ENCODE peak calls at places on chromosomes 7 and 10, in ten cellular contexts. M is activated CD4-positive, alpha-beta T cell treated with anti-CD3 and anti-CD28 coated beads, Interleukin-2, amount 50 U/mL, for 24 hours; Q is pons; D is MG63; T is breast epithelium; E is NCI-H2171; S is Daoy; I is NCI-H82; J is transverse colon; U is nephron progenitor cell. R is an unnamed sample.

GRCh38 chr10:47092822-47093221 is 181.6 kb downstream of the PTPN20 start:
- DNase-seq in M (no peak), Q (no peak), D (no peak), T (no peak), E (no peak), S (no peak), I (no peak), J (no peak), U (no peak), R (no peak)

GRCh38 chr10:18594574-18595156 is 56.7 kb downstream of the NSUN6 start:
- DNase-seq in M (no peak), Q (no peak), D (no peak), T (no peak), E (no peak), S (no peak), I (peak; percentile 48), J (peak; percentile 11), U (peak; percentile 7), R (peak; percentile 20)

GRCh38 chr7:127252736-127253288 is at the start of gene GRM8:
- DNase-seq in M (no peak), Q (peak; percentile 12), D (peak; percentile 46), T (no peak), E (peak; percentile 69), S (peak; percentile 80), I (peak; percentile 85), J (peak; percentile 47), U (peak; percentile 81), R (no peak)

GRCh38 chr10:78715435-78715834 is 353.3 kb upstream of the ZMIZ1 start:
- DNase-seq in M (no peak), Q (no peak), D (no peak), T (no peak), E (no peak), S (no peak), I (no peak), J (no peak), U (no peak), R (no peak)

GRCh38 chr7:130995252-130996081 is 261.5 kb upstream of the KLF14 start:
- DNase-seq in M (no peak), Q (no peak), D (no peak), T (no peak), E (no peak), S (no peak), I (no peak), J (no peak), U (no peak), R (peak; percentile 76)

GRCh38 chr7:132407764-132408163 is 168.5 kb downstream of the PLXNA4 start:
- DNase-seq in M (no peak), Q (no peak), D (no peak), T (no peak), E (no peak), S (no peak), I (no peak), J (no peak), U (no peak), R (no peak)

GRCh38 chr7:38512704-38513103 is 118.5 kb downstream of the AMPH start:
- DNase-seq in M (no peak), Q (no peak), D (no peak), T (no peak), E (no peak), S (no peak), I (no peak), J (no peak), U (no peak), R (no peak)

GRCh38 chr7:3229904-3230470 is 71.1 kb upstream of the SDK1 start:
- DNase-seq in M (no peak), Q (no peak), D (no peak), T (no peak), E (no peak), S (no peak), I (no peak), J (no peak), U (no peak), R (no peak)

GRCh38 chr7:16985621-16986020 is 103.8 kb upstream of the AGR3 start:
- DNase-seq in M (no peak), Q (no peak), D (no peak), T (no peak), E (no peak), S (no peak), I (no peak), J (no peak), U (no peak), R (no peak)

GRCh38 chr7:43693687-43694398 is 35.5 kb downstream of the COA1 start:
- DNase-seq in M (no peak), Q (no peak), D (peak; percentile 49), T (no peak), E (no peak), S (peak; percentile 86), I (no peak), J (no peak), U (no peak), R (peak; percentile 28)

GRCh38 chr7:93018666-93019065 is 99.1 kb downstream of the SAMD9 start:
- DNase-seq in M (no peak), Q (no peak), D (no peak), T (no peak), E (no peak), S (no peak), I (no peak), J (no peak), U (no peak), R (no peak)

GRCh38 chr10:92544296-92544695 is 29.6 kb downstream of the IDE start:
- DNase-seq in M (no peak), Q (no peak), D (no peak), T (no peak), E (no peak), S (peak; percentile 48), I (peak; percentile 45), J (no peak), U (no peak), R (no peak)

GRCh38 chr7:112383671-112384417 is 66.4 kb upstream of the IFRD1 start:
- DNase-seq in M (no peak), Q (peak; percentile 42), D (no peak), T (no peak), E (peak; percentile 59), S (peak; percentile 19), I (peak; percentile 53), J (no peak), U (no peak), R (no peak)

GRCh38 chr7:15720849-15721471 is 34.5 kb upstream of the MEOX2 start:
- DNase-seq in M (no peak), Q (peak; percentile 61), D (peak; percentile 5), T (no peak), E (no peak), S (peak; percentile 16), I (peak; percentile 43), J (peak; percentile 32), U (peak; percentile 27), R (peak; percentile 45)

GRCh38 chr10:11178606-11179221 is 161.0 kb downstream of the CELF2 start:
- DNase-seq in M (peak; percentile 44), Q (no peak), D (no peak), T (no peak), E (no peak), S (peak; percentile 75), I (peak; percentile 12), J (peak; percentile 73), U (no peak), R (peak; percentile 71)

GRCh38 chr10:21399392-21400015 is 126.0 kb downstream of the SKIDA1 start:
- DNase-seq in M (no peak), Q (no peak), D (peak; percentile 51), T (no peak), E (no peak), S (peak; percentile 68), I (no peak), J (no peak), U (no peak), R (no peak)

GRCh38 chr7:144817001-144817400 is 18.9 kb downstream of the TPK1 start:
- DNase-seq in M (no peak), Q (no peak), D (no peak), T (no peak), E (no peak), S (no peak), I (no peak), J (no peak), U (no peak), R (no peak)